ENCODE peak calls at places on chromosome 6, in eight cellular contexts. P is IMR-90, Q is HepG2, G is H1, C is HCT116, J is SK-N-SH, F is A549, A is K562. R is an unnamed sample.

GRCh38 chr6:56851104-56851503 is 103.8 kb upstream of the BEND6 start:
- DNase-seq in Q (no peak), A (no peak), G (no peak), F (no peak), J (peak; percentile 30), C (no peak), P (peak; percentile 74), R (no peak)

GRCh38 chr6:46734867-46735719 is at the start of gene PLA2G7:
- DNase-seq in F (peak; percentile 6), Q (no peak), P (no peak), G (peak; percentile 74), C (no peak), A (no peak), J (peak; percentile 35), R (no peak)

GRCh38 chr6:53159558-53159957 is 10.9 kb upstream of the GCM1 start:
- DNase-seq in F (peak; percentile 20), P (peak; percentile 14), C (no peak), G (no peak), J (no peak), A (no peak), Q (peak; percentile 33), R (no peak)

GRCh38 chr6:17851720-17852161 is 135.7 kb downstream of the KIF13A start:
- DNase-seq in C (no peak), F (no peak), G (no peak), P (peak; percentile 72), Q (no peak), J (no peak), A (no peak), R (no peak)

GRCh38 chr6:20409427-20409971 is 7.8 kb downstream of the E2F3 start:
- DNase-seq in P (no peak), Q (no peak), C (no peak), F (no peak), A (no peak), G (no peak), J (no peak), R (peak; percentile 75)

GRCh38 chr6:160534050-160534696 is 129.9 kb downstream of the LPA start:
- DNase-seq in J (peak; percentile 59), A (peak; percentile 72), P (peak; percentile 24), G (peak; percentile 94), Q (peak; percentile 52), F (peak; percentile 36), C (peak; percentile 18), R (no peak)

GRCh38 chr6:166957805-166958076 is 1.4 kb upstream of the RNASET2 start:
- DNase-seq in J (no peak), G (no peak), A (peak; percentile 8), P (no peak), F (no peak), C (no peak), Q (peak; percentile 38), R (no peak)

GRCh38 chr6:85923013-85923430 is 280.3 kb upstream of the SYNCRIP start:
- DNase-seq in Q (peak; percentile 41), F (peak; percentile 35), J (peak; percentile 53), G (peak; percentile 56), A (no peak), P (peak; percentile 51), C (peak; percentile 22), R (peak; percentile 13)

GRCh38 chr6:134195164-134195906 is 122.6 kb downstream of the SGK1 start:
- DNase-seq in Q (peak; percentile 84), A (peak; percentile 22), G (no peak), C (no peak), J (no peak), P (peak; percentile 61), F (no peak), R (no peak)

GRCh38 chr6:134190883-134191282 is 127.0 kb downstream of the SGK1 start:
- DNase-seq in A (no peak), P (no peak), G (no peak), J (no peak), Q (no peak), C (no peak), F (no peak), R (no peak)

GRCh38 chr6:134195985-134196384 is 121.9 kb downstream of the SGK1 start:
- DNase-seq in F (no peak), J (no peak), G (no peak), P (no peak), A (no peak), C (no peak), Q (no peak), R (no peak)

GRCh38 chr6:134196568-134197301 is 121.2 kb downstream of the SGK1 start:
- DNase-seq in C (no peak), A (no peak), Q (no peak), J (no peak), P (no peak), G (no peak), F (no peak), R (no peak)

GRCh38 chr6:134193536-134194521 is 124.1 kb downstream of the SGK1 start:
- DNase-seq in C (no peak), J (no peak), P (no peak), A (no peak), G (no peak), F (no peak), Q (no peak), R (no peak)
- TF ChIP-seq RAD21 in C (no peak), J (no peak), P (no peak), A (no peak), G (no peak), F (no peak), Q (no peak), R (no peak)

GRCh38 chr6:168992696-168993185 is 260.9 kb downstream of the THBS2 start:
- DNase-seq in A (no peak), G (no peak), P (no peak), Q (no peak), J (no peak), F (no peak), C (no peak), R (no peak)

GRCh38 chr6:168985705-168986104 is 267.9 kb downstream of the THBS2 start:
- DNase-seq in C (no peak), J (no peak), A (no peak), Q (no peak), P (no peak), F (no peak), G (no peak), R (no peak)

GRCh38 chr6:168988280-168988679 is 265.4 kb downstream of the THBS2 start:
- DNase-seq in A (no peak), Q (no peak), F (no peak), C (no peak), G (no peak), J (no peak), P (no peak), R (no peak)

GRCh38 chr6:168990352-168990751 is 263.3 kb downstream of the THBS2 start:
- DNase-seq in C (no peak), Q (no peak), F (no peak), G (no peak), P (no peak), A (no peak), J (no peak), R (no peak)

DNA sequence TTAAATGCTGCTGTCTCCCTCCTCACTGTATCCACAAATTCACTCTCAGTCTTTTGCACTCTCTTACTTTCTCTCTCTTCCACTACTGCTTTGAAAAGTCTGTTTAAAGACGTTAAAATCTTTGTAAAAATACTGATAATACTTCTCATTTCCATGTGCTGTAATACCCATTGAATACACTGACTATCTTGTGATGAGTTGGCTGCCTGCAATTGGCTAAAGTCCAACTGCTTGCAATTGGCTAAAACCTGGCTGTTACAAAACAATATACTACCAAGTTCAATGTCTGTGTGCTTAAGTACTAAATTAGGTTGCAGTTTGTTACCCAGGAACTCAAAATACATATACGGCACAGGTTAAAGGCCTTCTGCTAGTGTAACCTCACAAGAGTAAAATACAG is 264.8 kb downstream of the THBS2 start:
- DNase-seq in A (no peak), G (no peak), Q (no peak), C (no peak), P (peak; percentile 44), J (no peak), F (no peak), R (no peak)
- TF ChIP-seq RAD21 in A (no peak), G (no peak), Q (no peak), C (no peak), P (no peak), J (no peak), F (no peak), R (no peak)

DNA sequence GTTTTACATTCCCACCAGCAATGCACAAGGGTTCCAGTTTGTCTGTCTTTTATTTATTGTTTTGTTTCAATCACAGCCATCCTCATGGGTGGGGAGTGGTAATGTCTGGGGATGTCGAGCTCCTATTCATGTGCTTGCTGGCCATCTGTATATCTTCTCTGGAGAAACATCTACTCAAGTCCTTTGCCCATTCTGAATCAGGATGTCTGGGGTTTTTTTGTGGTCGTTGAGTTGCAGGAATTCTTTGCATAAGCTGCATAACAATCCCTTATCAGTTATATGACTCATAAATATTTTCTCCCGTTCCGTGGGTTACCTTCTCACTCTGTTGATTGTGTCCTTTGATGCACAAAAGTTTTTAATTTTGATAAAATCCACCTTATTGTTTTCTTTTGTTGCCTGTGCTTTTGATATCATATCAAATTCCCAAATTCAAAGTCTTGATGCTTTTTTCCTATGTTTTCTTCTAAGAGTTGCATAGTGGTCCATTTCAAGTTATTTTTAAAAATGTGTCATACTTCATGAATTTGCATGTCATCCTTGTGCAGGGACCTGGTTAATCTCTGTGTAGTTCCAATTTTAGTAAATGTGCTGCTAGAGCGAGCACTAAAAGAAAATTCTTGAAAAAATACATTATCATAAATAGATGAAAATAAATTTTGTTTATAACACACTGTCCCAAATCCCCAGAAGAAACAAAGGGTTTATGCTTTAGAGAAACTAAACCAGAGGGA is 54.9 kb upstream of the PDE10A start:
- DNase-seq in C (peak; percentile 6), F (peak; percentile 22), P (peak; percentile 84), Q (no peak), J (no peak), G (no peak), A (no peak), R (no peak)
- TF ChIP-seq RAD21 in C (no peak), F (no peak), P (no peak), Q (no peak), J (no peak), G (no peak), A (no peak), R (no peak)

GRCh38 chr6:35145757-35146156 is 4.6 kb upstream of the TCP11 start:
- DNase-seq in C (no peak), G (no peak), A (no peak), F (no peak), Q (no peak), P (no peak), J (no peak), R (no peak)

GRCh38 chr6:35149891-35150566 is 8.9 kb upstream of the TCP11 start:
- DNase-seq in G (no peak), Q (no peak), A (peak; percentile 78), C (no peak), F (no peak), P (no peak), J (no peak), R (no peak)

GRCh38 chr6:35146453-35146852 is 5.3 kb upstream of the TCP11 start:
- DNase-seq in G (peak; percentile 54), J (peak; percentile 70), C (peak; percentile 23), F (peak; percentile 42), P (peak; percentile 55), A (no peak), Q (peak; percentile 63), R (no peak)

GRCh38 chr6:35147101-35147885 is 6.2 kb upstream of the TCP11 start:
- DNase-seq in C (no peak), A (no peak), J (no peak), P (no peak), Q (no peak), F (no peak), G (no peak), R (no peak)

DNA sequence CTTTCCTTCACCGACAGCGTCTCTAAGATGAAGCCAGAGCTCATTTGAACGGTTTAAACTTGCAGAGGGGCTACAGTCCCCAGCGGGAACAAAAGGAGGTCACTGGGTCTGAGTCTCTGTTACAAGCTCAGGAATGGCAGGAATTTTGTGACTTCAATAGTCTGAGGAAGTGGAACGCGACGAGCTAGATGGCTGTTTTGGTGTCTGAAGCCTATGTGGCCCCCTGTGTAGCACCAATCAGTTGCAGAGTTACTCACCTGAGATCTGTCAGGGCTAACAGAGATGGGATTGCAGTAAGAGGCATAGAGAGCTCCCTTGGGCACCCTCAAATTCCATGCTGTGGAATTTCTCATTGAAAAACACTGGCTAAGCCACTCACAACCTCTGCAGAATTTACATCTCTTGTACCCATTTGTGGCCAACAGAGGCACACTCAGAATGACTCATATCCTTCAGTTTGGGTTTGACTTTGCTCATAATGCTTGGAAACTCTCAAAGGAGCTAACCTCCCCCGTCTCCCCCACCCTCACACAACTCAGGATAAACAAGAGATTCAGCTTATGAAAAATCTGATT is 7.1 kb upstream of the TCP11 start:
- DNase-seq in C (no peak), J (no peak), Q (no peak), F (no peak), A (no peak), G (peak; percentile 60), P (peak; percentile 77), R (peak; percentile 32)
- TF ChIP-seq RAD21 in C (no peak), J (no peak), Q (no peak), F (no peak), A (no peak), G (no peak), P (no peak), R (no peak)

R was measured in GM12878.